ENCODE peak calls at places on chromosomes 1 and 21, in eight cellular contexts. One of them, this sample, is unnamed.

GRCh38 chr1:23629728-23630290 is 61.8 kb upstream of the RPL11 start:
- DNase-seq in hypothalamus: no peak
- DNase-seq in midbrain: no peak
- DNase-seq in NCI-H2081: no peak
- DNase-seq in GM04504: no peak
- DNase-seq in RKO: no peak
- DNase-seq in stimulated activated CD8-positive, alpha-beta memory T cell treated with anti-CD3 and anti-CD28 coated beads, Interleukin-7, amount 100 ng/mL, for 1 hour: no peak
- DNase-seq in NCI-H1105 treated with DMSO at 0.1 percent for 48 hours: no peak
- DNase-seq in this sample: no peak

GRCh38 chr1:219049411-219049943 is 124.2 kb upstream of the LYPLAL1 start:
- DNase-seq in RKO: no peak
- DNase-seq in stimulated activated CD8-positive, alpha-beta memory T cell treated with anti-CD3 and anti-CD28 coated beads, Interleukin-7, amount 100 ng/mL, for 1 hour: no peak
- DNase-seq in midbrain: no peak
- DNase-seq in GM04504: no peak
- DNase-seq in NCI-H1105 treated with DMSO at 0.1 percent for 48 hours: no peak
- DNase-seq in hypothalamus: no peak
- DNase-seq in NCI-H2081: no peak
- DNase-seq in this sample: no peak

GRCh38 chr21:22880573-22880972 is 1882.4 kb downstream of the NCAM2 start:
- DNase-seq in midbrain: no peak
- DNase-seq in NCI-H1105 treated with DMSO at 0.1 percent for 48 hours: no peak
- DNase-seq in RKO: no peak
- DNase-seq in stimulated activated CD8-positive, alpha-beta memory T cell treated with anti-CD3 and anti-CD28 coated beads, Interleukin-7, amount 100 ng/mL, for 1 hour: no peak
- DNase-seq in NCI-H2081: no peak
- DNase-seq in GM04504: no peak
- DNase-seq in hypothalamus: no peak
- DNase-seq in this sample: no peak

GRCh38 chr1:11898831-11899467 is 27.3 kb downstream of the KIAA2013 start:
- DNase-seq in hypothalamus: no peak
- DNase-seq in stimulated activated CD8-positive, alpha-beta memory T cell treated with anti-CD3 and anti-CD28 coated beads, Interleukin-7, amount 100 ng/mL, for 1 hour: no peak
- DNase-seq in RKO: no peak
- DNase-seq in NCI-H1105 treated with DMSO at 0.1 percent for 48 hours: no peak
- DNase-seq in midbrain: no peak
- DNase-seq in NCI-H2081: no peak
- DNase-seq in GM04504: no peak
- DNase-seq in this sample: no peak

GRCh38 chr1:23416964-23417363 is 7.6 kb downstream of the TCEA3 start:
- DNase-seq in NCI-H1105 treated with DMSO at 0.1 percent for 48 hours: no peak
- DNase-seq in GM04504: no peak
- DNase-seq in NCI-H2081: no peak
- DNase-seq in stimulated activated CD8-positive, alpha-beta memory T cell treated with anti-CD3 and anti-CD28 coated beads, Interleukin-7, amount 100 ng/mL, for 1 hour: no peak
- DNase-seq in RKO: no peak
- DNase-seq in hypothalamus: no peak
- DNase-seq in midbrain: no peak
- DNase-seq in this sample: no peak

GRCh38 chr21:45592208-45592619 is 50.0 kb upstream of the SLC19A1 start:
- DNase-seq in RKO: no peak
- DNase-seq in NCI-H1105 treated with DMSO at 0.1 percent for 48 hours: no peak
- DNase-seq in midbrain: no peak
- DNase-seq in hypothalamus: no peak
- DNase-seq in stimulated activated CD8-positive, alpha-beta memory T cell treated with anti-CD3 and anti-CD28 coated beads, Interleukin-7, amount 100 ng/mL, for 1 hour: peak; percentile 23
- DNase-seq in GM04504: no peak
- DNase-seq in NCI-H2081: no peak
- DNase-seq in this sample: peak; percentile 18

GRCh38 chr1:189424746-189425331 is 1052.8 kb downstream of the BRINP3 start:
- DNase-seq in hypothalamus: no peak
- DNase-seq in RKO: peak; percentile 19
- DNase-seq in GM04504: no peak
- DNase-seq in NCI-H1105 treated with DMSO at 0.1 percent for 48 hours: no peak
- DNase-seq in NCI-H2081: no peak
- DNase-seq in midbrain: no peak
- DNase-seq in stimulated activated CD8-positive, alpha-beta memory T cell treated with anti-CD3 and anti-CD28 coated beads, Interleukin-7, amount 100 ng/mL, for 1 hour: no peak
- DNase-seq in this sample: no peak

GRCh38 chr1:148435406-148435805 is 47.7 kb downstream of the PPIAL4G start:
- DNase-seq in NCI-H2081: no peak
- DNase-seq in RKO: no peak
- DNase-seq in stimulated activated CD8-positive, alpha-beta memory T cell treated with anti-CD3 and anti-CD28 coated beads, Interleukin-7, amount 100 ng/mL, for 1 hour: no peak
- DNase-seq in GM04504: no peak
- DNase-seq in NCI-H1105 treated with DMSO at 0.1 percent for 48 hours: no peak
- DNase-seq in midbrain: no peak
- DNase-seq in hypothalamus: no peak
- DNase-seq in this sample: no peak

GRCh38 chr1:41840592-41841246 is 78.0 kb downstream of the HIVEP3 start:
- DNase-seq in stimulated activated CD8-positive, alpha-beta memory T cell treated with anti-CD3 and anti-CD28 coated beads, Interleukin-7, amount 100 ng/mL, for 1 hour: no peak
- DNase-seq in GM04504: no peak
- DNase-seq in RKO: no peak
- DNase-seq in midbrain: no peak
- DNase-seq in hypothalamus: no peak
- DNase-seq in NCI-H2081: peak; percentile 49
- DNase-seq in NCI-H1105 treated with DMSO at 0.1 percent for 48 hours: no peak
- DNase-seq in this sample: no peak

GRCh38 chr21:44625756-44626155 is 1.1 kb upstream of the KRTAP10-9 start:
- DNase-seq in NCI-H2081: no peak
- DNase-seq in NCI-H1105 treated with DMSO at 0.1 percent for 48 hours: no peak
- DNase-seq in GM04504: no peak
- DNase-seq in midbrain: no peak
- DNase-seq in RKO: no peak
- DNase-seq in stimulated activated CD8-positive, alpha-beta memory T cell treated with anti-CD3 and anti-CD28 coated beads, Interleukin-7, amount 100 ng/mL, for 1 hour: no peak
- DNase-seq in hypothalamus: no peak
- DNase-seq in this sample: no peak

GRCh38 chr1:116826818-116827606 is 72.8 kb downstream of the CD2 start:
- DNase-seq in RKO: peak; percentile 16
- DNase-seq in GM04504: no peak
- DNase-seq in midbrain: no peak
- DNase-seq in NCI-H2081: no peak
- DNase-seq in stimulated activated CD8-positive, alpha-beta memory T cell treated with anti-CD3 and anti-CD28 coated beads, Interleukin-7, amount 100 ng/mL, for 1 hour: no peak
- DNase-seq in NCI-H1105 treated with DMSO at 0.1 percent for 48 hours: no peak
- DNase-seq in hypothalamus: no peak
- DNase-seq in this sample: no peak

GRCh38 chr1:44249543-44249942 is 36.3 kb downstream of the DMAP1 start:
- DNase-seq in stimulated activated CD8-positive, alpha-beta memory T cell treated with anti-CD3 and anti-CD28 coated beads, Interleukin-7, amount 100 ng/mL, for 1 hour: no peak
- DNase-seq in hypothalamus: no peak
- DNase-seq in RKO: no peak
- DNase-seq in NCI-H1105 treated with DMSO at 0.1 percent for 48 hours: peak; percentile 8
- DNase-seq in GM04504: no peak
- DNase-seq in midbrain: no peak
- DNase-seq in NCI-H2081: no peak
- DNase-seq in this sample: peak; percentile 70

GRCh38 chr1:12294076-12294475 is 64.2 kb downstream of the VPS13D start:
- DNase-seq in NCI-H2081: no peak
- DNase-seq in RKO: no peak
- DNase-seq in stimulated activated CD8-positive, alpha-beta memory T cell treated with anti-CD3 and anti-CD28 coated beads, Interleukin-7, amount 100 ng/mL, for 1 hour: no peak
- DNase-seq in hypothalamus: no peak
- DNase-seq in GM04504: no peak
- DNase-seq in midbrain: no peak
- DNase-seq in NCI-H1105 treated with DMSO at 0.1 percent for 48 hours: no peak
- DNase-seq in this sample: no peak

GRCh38 chr1:112298558-112298957 is 97.5 kb upstream of the CTTNBP2NL start:
- DNase-seq in NCI-H1105 treated with DMSO at 0.1 percent for 48 hours: peak; percentile 35
- DNase-seq in stimulated activated CD8-positive, alpha-beta memory T cell treated with anti-CD3 and anti-CD28 coated beads, Interleukin-7, amount 100 ng/mL, for 1 hour: no peak
- DNase-seq in midbrain: peak; percentile 41
- DNase-seq in hypothalamus: no peak
- DNase-seq in RKO: peak; percentile 54
- DNase-seq in NCI-H2081: peak; percentile 1
- DNase-seq in GM04504: peak; percentile 28
- DNase-seq in this sample: no peak

GRCh38 chr1:212070720-212071302 is 35.3 kb downstream of the DTL start:
- DNase-seq in RKO: peak; percentile 51
- DNase-seq in GM04504: peak; percentile 21
- DNase-seq in NCI-H1105 treated with DMSO at 0.1 percent for 48 hours: peak; percentile 41
- DNase-seq in midbrain: peak; percentile 50
- DNase-seq in hypothalamus: no peak
- DNase-seq in NCI-H2081: peak; percentile 45
- DNase-seq in stimulated activated CD8-positive, alpha-beta memory T cell treated with anti-CD3 and anti-CD28 coated beads, Interleukin-7, amount 100 ng/mL, for 1 hour: no peak
- DNase-seq in this sample: no peak

GRCh38 chr1:109047339-109047738 is 5.4 kb upstream of the WDR47 start:
- DNase-seq in NCI-H1105 treated with DMSO at 0.1 percent for 48 hours: no peak
- DNase-seq in midbrain: no peak
- DNase-seq in hypothalamus: no peak
- DNase-seq in stimulated activated CD8-positive, alpha-beta memory T cell treated with anti-CD3 and anti-CD28 coated beads, Interleukin-7, amount 100 ng/mL, for 1 hour: no peak
- DNase-seq in RKO: no peak
- DNase-seq in GM04504: no peak
- DNase-seq in NCI-H2081: no peak
- DNase-seq in this sample: no peak

GRCh38 chr1:155241851-155242264 is 13.4 kb downstream of the ENTREP3 start:
- DNase-seq in midbrain: no peak
- DNase-seq in NCI-H1105 treated with DMSO at 0.1 percent for 48 hours: no peak
- DNase-seq in hypothalamus: no peak
- DNase-seq in RKO: peak; percentile 54
- DNase-seq in stimulated activated CD8-positive, alpha-beta memory T cell treated with anti-CD3 and anti-CD28 coated beads, Interleukin-7, amount 100 ng/mL, for 1 hour: no peak
- DNase-seq in NCI-H2081: no peak
- DNase-seq in GM04504: no peak
- DNase-seq in this sample: no peak

GRCh38 chr1:26938659-26939025 is 17.1 kb downstream of the NUDC start:
- DNase-seq in stimulated activated CD8-positive, alpha-beta memory T cell treated with anti-CD3 and anti-CD28 coated beads, Interleukin-7, amount 100 ng/mL, for 1 hour: no peak
- DNase-seq in NCI-H1105 treated with DMSO at 0.1 percent for 48 hours: no peak
- DNase-seq in hypothalamus: no peak
- DNase-seq in midbrain: no peak
- DNase-seq in NCI-H2081: no peak
- DNase-seq in RKO: no peak
- DNase-seq in GM04504: no peak
- DNase-seq in this sample: no peak

GRCh38 chr1:188986751-188987417 is 1490.8 kb downstream of the BRINP3 start:
- DNase-seq in GM04504: no peak
- DNase-seq in stimulated activated CD8-positive, alpha-beta memory T cell treated with anti-CD3 and anti-CD28 coated beads, Interleukin-7, amount 100 ng/mL, for 1 hour: no peak
- DNase-seq in NCI-H1105 treated with DMSO at 0.1 percent for 48 hours: no peak
- DNase-seq in NCI-H2081: no peak
- DNase-seq in RKO: no peak
- DNase-seq in midbrain: no peak
- DNase-seq in hypothalamus: no peak
- DNase-seq in this sample: no peak

GRCh38 chr1:172698224-172698623 is 39.3 kb downstream of the FASLG start:
- DNase-seq in hypothalamus: no peak
- DNase-seq in GM04504: no peak
- DNase-seq in RKO: no peak
- DNase-seq in stimulated activated CD8-positive, alpha-beta memory T cell treated with anti-CD3 and anti-CD28 coated beads, Interleukin-7, amount 100 ng/mL, for 1 hour: no peak
- DNase-seq in midbrain: no peak
- DNase-seq in NCI-H2081: no peak
- DNase-seq in NCI-H1105 treated with DMSO at 0.1 percent for 48 hours: no peak
- DNase-seq in this sample: no peak

GRCh38 chr1:6614019-6614952 is 755 bp downstream of the PHF13 start:
- DNase-seq in NCI-H1105 treated with DMSO at 0.1 percent for 48 hours: no peak
- DNase-seq in RKO: peak; percentile 43
- DNase-seq in GM04504: no peak
- DNase-seq in hypothalamus: peak; percentile 38
- DNase-seq in NCI-H2081: no peak
- DNase-seq in stimulated activated CD8-positive, alpha-beta memory T cell treated with anti-CD3 and anti-CD28 coated beads, Interleukin-7, amount 100 ng/mL, for 1 hour: no peak
- DNase-seq in midbrain: peak; percentile 30
- DNase-seq in this sample: peak; percentile 84